ENCODE peak calls at places on chromosomes 7 and 10, in seven cellular contexts. G is body of pancreas, C is HepG2, F is GM12892, Y is ovary, X is NB4, Z is uterus. S is an unnamed sample.

GRCh38 chr7:1558841-1559625 is 3.0 kb upstream of the TMEM184A start:
- DNase-seq in G (peak; percentile 40), C (no peak), F (no peak), Y (no peak), X (no peak), Z (no peak), S (no peak)

GRCh38 chr7:43761919-43762318 is 3.4 kb downstream of the BLVRA start:
- DNase-seq in G (no peak), C (no peak), F (no peak), Y (no peak), X (no peak), Z (no peak), S (no peak)

GRCh38 chr7:83610649-83611304 is 38.2 kb downstream of the SEMA3E start:
- DNase-seq in G (no peak), C (no peak), F (no peak), Y (no peak), X (no peak), Z (no peak), S (no peak)

GRCh38 chr10:6083523-6084475 is 5.0 kb upstream of the RBM17 start:
- DNase-seq in G (no peak), C (no peak), F (no peak), Y (no peak), X (no peak), Z (no peak), S (no peak)

GRCh38 chr10:116849271-116850057 is at the start of gene ENO4:
- DNase-seq in G (peak; percentile 92), C (peak; percentile 58), F (peak; percentile 44), Y (peak; percentile 93), X (no peak), Z (peak; percentile 69), S (no peak)

GRCh38 chr10:48506147-48506917 is 98.5 kb downstream of the ARHGAP22 start:
- DNase-seq in G (no peak), C (peak; percentile 88), F (no peak), Y (peak; percentile 28), X (peak; percentile 73), Z (no peak), S (peak; percentile 86)

GRCh38 chr7:77745746-77746145 is 49.5 kb downstream of the RSBN1L start:
- DNase-seq in G (no peak), C (no peak), F (no peak), Y (no peak), X (no peak), Z (no peak), S (no peak)

GRCh38 chr10:43170491-43170890 is 32.2 kb downstream of the CSGALNACT2 start:
- DNase-seq in G (no peak), C (peak; percentile 13), F (no peak), Y (no peak), X (no peak), Z (no peak), S (no peak)

GRCh38 chr10:126324826-126325225 is 63.5 kb downstream of the ADAM12 start:
- DNase-seq in G (no peak), C (no peak), F (no peak), Y (no peak), X (no peak), Z (no peak), S (no peak)

GRCh38 chr10:49647554-49647953 is 31.9 kb upstream of the C10orf53 start:
- DNase-seq in G (no peak), C (no peak), F (no peak), Y (no peak), X (no peak), Z (no peak), S (no peak)

GRCh38 chr7:44986218-44987053 is 7.6 kb upstream of the MYO1G start:
- DNase-seq in G (peak; percentile 93), C (no peak), F (no peak), Y (peak; percentile 97), X (peak; percentile 100), Z (peak; percentile 95), S (peak; percentile 96)
- TF ChIP-seq POLR2A in G (peak; percentile 95), C (no peak), F (peak; percentile 99), Y (peak; percentile 99), X (peak; percentile 100), Z (peak; percentile 97), S (peak; percentile 98)

DNA sequence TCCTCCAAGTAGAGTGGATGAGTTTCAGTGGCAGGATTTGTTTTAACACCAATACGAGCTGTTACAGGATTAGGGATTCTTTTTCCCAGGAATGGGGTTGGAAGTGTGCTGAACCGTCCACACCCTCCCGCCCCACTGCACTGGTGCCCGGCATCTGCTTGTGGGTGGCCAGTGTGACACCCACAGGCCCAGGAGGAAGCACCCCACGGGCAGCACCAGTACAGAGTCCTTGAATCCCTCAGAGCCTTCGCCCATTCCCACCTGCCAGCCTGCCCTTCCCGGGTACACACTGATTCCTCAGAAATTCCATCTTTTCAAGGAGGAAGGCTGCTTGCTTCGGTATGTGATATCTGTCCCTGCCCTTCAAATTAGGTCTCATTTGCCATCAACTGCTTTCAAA is 15.4 kb downstream of the INSIG1 start:
- DNase-seq in G (no peak), C (no peak), F (no peak), Y (no peak), X (no peak), Z (no peak), S (no peak)
- TF ChIP-seq POLR2A in G (no peak), C (no peak), F (no peak), Y (no peak), X (no peak), Z (no peak), S (no peak)

DNA sequence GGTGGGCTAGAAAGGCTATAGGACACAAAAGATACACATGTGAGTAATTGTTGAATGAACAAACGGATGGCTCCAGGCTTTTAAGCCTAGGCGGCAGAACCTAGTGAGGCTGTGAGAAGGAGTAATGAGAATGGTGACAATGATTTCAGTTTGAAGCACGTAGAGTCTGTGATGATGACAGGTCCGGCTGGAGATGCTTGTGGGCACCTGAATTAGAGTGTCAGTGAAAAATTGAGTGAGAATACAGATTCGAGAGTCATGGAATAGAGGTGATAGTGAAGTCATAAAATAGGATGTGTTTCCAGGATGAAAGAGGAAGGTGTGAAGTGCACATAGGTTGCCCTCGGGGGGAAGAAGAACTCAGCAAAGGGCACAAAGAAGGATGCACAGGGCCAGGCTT is 170.6 kb downstream of the TMEM178B start:
- DNase-seq in G (no peak), C (no peak), F (no peak), Y (no peak), X (no peak), Z (no peak), S (no peak)
- TF ChIP-seq POLR2A in G (no peak), C (no peak), F (no peak), Y (no peak), X (no peak), Z (no peak), S (no peak)

GRCh38 chr10:119650692-119651513 is at the start of gene BAG3:
- DNase-seq in G (peak; percentile 95), C (peak; percentile 69), F (peak; percentile 69), Y (peak; percentile 96), X (peak; percentile 88), Z (peak; percentile 95), S (peak; percentile 89)
- TF ChIP-seq POLR2A in G (peak; percentile 90), C (peak; percentile 93), F (peak; percentile 80), Y (peak; percentile 70), X (peak; percentile 84), Z (peak; percentile 89), S (peak; percentile 66)

GRCh38 chr7:152392254-152392653 is 43.5 kb downstream of the KMT2C start:
- DNase-seq in G (no peak), C (no peak), F (no peak), Y (no peak), X (no peak), Z (no peak), S (no peak)

GRCh38 chr7:152399344-152399743 is 36.5 kb downstream of the KMT2C start:
- DNase-seq in G (no peak), C (no peak), F (no peak), Y (no peak), X (no peak), Z (no peak), S (no peak)

GRCh38 chr7:152395115-152395514 is 40.7 kb downstream of the KMT2C start:
- DNase-seq in G (no peak), C (no peak), F (no peak), Y (no peak), X (peak; percentile 48), Z (no peak), S (no peak)
- TF ChIP-seq POLR2A in G (no peak), C (no peak), F (no peak), Y (no peak), X (no peak), Z (no peak), S (no peak)

S was measured in erythroblast.